ENCODE peak calls at places on chromosomes 4 and X, in four cellular contexts. O, H, V and W are unnamed samples.

GRCh38 chr4:56289934-56290333 is 97.4 kb downstream of the AASDH start:
- ATAC-seq in O (no peak), H (no peak), V (no peak), W (peak)

GRCh38 chr4:10413177-10413576 is 44.0 kb downstream of the ZNF518B start:
- ATAC-seq in O (peak), V (no peak), H (no peak), W (no peak)

GRCh38 chr4:175308236-175308635 is 390.1 kb downstream of the ADAM29 start:
- ATAC-seq in O (no peak), H (no peak), V (no peak), W (no peak)

GRCh38 chrX:2629316-2630168 is 61.6 kb upstream of the CD99 start:
- ATAC-seq in O (no peak), V (no peak), H (no peak), W (no peak)

GRCh38 chrX:74902806-74903205 is 22.4 kb downstream of the NEXMIF start:
- ATAC-seq in V (no peak), H (no peak), O (no peak), W (no peak)

GRCh38 chr4:144647095-144647959 is 1.4 kb downstream of the HHIP start:
- ATAC-seq in V (no peak), H (no peak), O (peak), W (peak)

GRCh38 chr4:74523076-74523475 is 78.1 kb downstream of the AREG start:
- ATAC-seq in O (no peak), V (no peak), H (no peak), W (no peak)

GRCh38 chrX:37672563-37672962 is 13.0 kb upstream of the XK start:
- ATAC-seq in H (no peak), O (no peak), V (no peak), W (no peak)

GRCh38 chrX:153635788-153636668 is 11.0 kb upstream of the DUSP9 start:
- ATAC-seq in H (no peak), V (no peak), O (peak), W (peak)

GRCh38 chr4:42642136-42642797 is 14.6 kb downstream of the ATP8A1 start:
- ATAC-seq in H (no peak), V (no peak), O (peak), W (no peak)

GRCh38 chr4:83618431-83618830 is 82.5 kb downstream of the GPAT3 start:
- ATAC-seq in V (peak), O (no peak), H (peak), W (peak)

GRCh38 chr4:1598641-1599481 is 85.3 kb downstream of the FAM53A start:
- ATAC-seq in V (no peak), H (no peak), O (no peak), W (no peak)

GRCh38 chr4:105662935-105663675 is 45.4 kb downstream of the INTS12 start:
- ATAC-seq in H (no peak), V (no peak), O (peak), W (no peak)

GRCh38 chrX:68945603-68946228 is 116.9 kb downstream of the EFNB1 start:
- ATAC-seq in V (no peak), H (no peak), O (peak), W (peak)

GRCh38 chrX:13007519-13008188 is 32.7 kb downstream of the TMSB4X start:
- ATAC-seq in H (no peak), O (peak), V (peak), W (peak)

GRCh38 chr4:142544014-142544413 is 302.1 kb downstream of the INPP4B start:
- ATAC-seq in V (no peak), O (peak), H (no peak), W (no peak)

GRCh38 chr4:177699365-177700213 is 257.4 kb upstream of the AGA start:
- ATAC-seq in V (no peak), O (no peak), H (no peak), W (no peak)

GRCh38 chr4:111512081-111512774 is 633.0 kb upstream of the FAM241A start:
- ATAC-seq in H (no peak), O (no peak), V (no peak), W (peak)

GRCh38 chrX:68868902-68869800 is 40.3 kb downstream of the EFNB1 start:
- ATAC-seq in H (no peak), V (no peak), O (no peak), W (no peak)

GRCh38 chr4:152949930-152950329 is 13.8 kb downstream of the FHDC1 start:
- ATAC-seq in V (peak), H (no peak), O (no peak), W (no peak)

GRCh38 chr4:52670739-52671138 is 11.6 kb upstream of the USP46 start:
- ATAC-seq in O (no peak), H (no peak), V (no peak), W (no peak)

GRCh38 chr4:123121241-123121907 is 199.0 kb upstream of the NUDT6 start:
- ATAC-seq in H (no peak), O (no peak), V (no peak), W (peak)

GRCh38 chr4:80155286-80155982 is 41.9 kb upstream of the PRDM8 start:
- ATAC-seq in O (no peak), V (no peak), H (no peak), W (no peak)

GRCh38 chr4:153622778-153623240 is 61.3 kb upstream of the TLR2 start:
- ATAC-seq in V (peak), O (peak), H (peak), W (no peak)

GRCh38 chr4:88352062-88352461 is 26.6 kb upstream of the HERC6 start:
- ATAC-seq in O (no peak), V (no peak), H (no peak), W (peak)

GRCh38 chr4:112361181-112361791 is 64.1 kb downstream of the ALPK1 start:
- ATAC-seq in H (peak), V (peak), O (peak), W (no peak)

GRCh38 chr4:98577956-98578355 is 80.5 kb downstream of the TSPAN5 start:
- ATAC-seq in O (peak), H (no peak), V (no peak), W (no peak)

GRCh38 chrX:40579880-40580536 is 762 bp upstream of the ATP6AP2 start:
- ATAC-seq in H (peak), O (peak), V (peak), W (no peak)

GRCh38 chr4:60450054-60450453 is 750.1 kb upstream of the ADGRL3 start:
- ATAC-seq in V (no peak), H (no peak), O (no peak), W (no peak)

GRCh38 chr4:16439003-16439402 is 212.7 kb upstream of the TAPT1 start:
- ATAC-seq in V (peak), O (no peak), H (no peak), W (no peak)

GRCh38 chr4:108483077-108483476 is 137.3 kb upstream of the RPL34 start:
- ATAC-seq in H (no peak), V (no peak), O (no peak), W (no peak)

GRCh38 chr4:147019061-147019460 is 73.4 kb upstream of the TTC29 start:
- ATAC-seq in H (peak), V (peak), O (peak), W (peak)

GRCh38 chr4:150327262-150327780 is 249.1 kb downstream of the DCLK2 start:
- ATAC-seq in H (no peak), V (no peak), O (no peak), W (no peak)